ENCODE peak calls at places on chromosomes 12 and 14, in five cellular contexts. Q is keratinocyte; K is stimulated activated CD8-positive, alpha-beta memory T cell treated with anti-CD3 and anti-CD28 coated beads, Interleukin-7, amount 100 ng/mL, for 1 hour; P is kidney glomerular epithelial cell; C is Peyer's patch. M is an unnamed sample.

GRCh38 chr12:77324416-77324762 is 259.0 kb upstream of the E2F7 start:
- DNase-seq in Q (no peak), K (no peak), P (no peak), C (no peak), M (no peak)

GRCh38 chr12:51773145-51773869 is 75.2 kb downstream of the FIGNL2 start:
- DNase-seq in Q (peak; percentile 40), K (no peak), P (peak; percentile 29), C (no peak), M (no peak)

GRCh38 chr12:119804011-119804641 is 73.0 kb downstream of the CIT start:
- DNase-seq in Q (peak; percentile 46), K (no peak), P (peak; percentile 68), C (no peak), M (peak; percentile 87)

GRCh38 chr14:103434868-103435442 is 49.7 kb downstream of the MARK3 start:
- DNase-seq in Q (no peak), K (no peak), P (no peak), C (no peak), M (no peak)

GRCh38 chr14:90198541-90198940 is 57.8 kb upstream of the PSMC1 start:
- DNase-seq in Q (no peak), K (no peak), P (no peak), C (no peak), M (no peak)

GRCh38 chr12:9750276-9751203 is 10.2 kb downstream of the CD69 start:
- DNase-seq in Q (peak; percentile 28), K (no peak), P (peak; percentile 55), C (peak; percentile 67), M (peak; percentile 29)

GRCh38 chr12:20508362-20508761 is 140.0 kb downstream of the PDE3A start:
- DNase-seq in Q (no peak), K (no peak), P (no peak), C (no peak), M (no peak)

GRCh38 chr12:8018666-8019581 is 13.6 kb upstream of the FOXJ2 start:
- DNase-seq in Q (no peak), K (no peak), P (no peak), C (peak; percentile 31), M (no peak)

GRCh38 chr12:25322351-25322750 is 71.6 kb upstream of the KRAS start:
- DNase-seq in Q (no peak), K (no peak), P (no peak), C (no peak), M (no peak)

GRCh38 chr14:64405295-64405694 is 17.1 kb downstream of the MTHFD1 start:
- DNase-seq in Q (no peak), K (no peak), P (no peak), C (no peak), M (no peak)

GRCh38 chr14:70804556-70805162 is 4.7 kb downstream of the MAP3K9 start:
- DNase-seq in Q (no peak), K (no peak), P (no peak), C (no peak), M (no peak)

GRCh38 chr14:57818511-57818910 is 47.4 kb downstream of the SLC35F4 start:
- DNase-seq in Q (no peak), K (no peak), P (peak; percentile 55), C (no peak), M (no peak)

GRCh38 chr12:111091036-111091435 is 170.7 kb upstream of the MYL2 start:
- DNase-seq in Q (no peak), K (no peak), P (no peak), C (no peak), M (no peak)

GRCh38 chr12:7142057-7142644 is 12.0 kb downstream of the CLSTN3 start:
- DNase-seq in Q (no peak), K (peak; percentile 28), P (peak; percentile 35), C (peak; percentile 41), M (peak; percentile 43)

GRCh38 chr12:45762185-45763110 is 32.9 kb downstream of the ARID2 start:
- DNase-seq in Q (no peak), K (no peak), P (peak; percentile 42), C (no peak), M (no peak)

GRCh38 chr12:52391618-52392002 is 6.2 kb upstream of the KRT84 start:
- DNase-seq in Q (no peak), K (no peak), P (no peak), C (no peak), M (peak; percentile 77)

GRCh38 chr12:69266045-69266635 is 26.8 kb downstream of the CPSF6 start:
- DNase-seq in Q (no peak), K (no peak), P (no peak), C (no peak), M (no peak)

GRCh38 chr14:37343307-37344094 is 145.8 kb downstream of the MIPOL1 start:
- DNase-seq in Q (no peak), K (no peak), P (no peak), C (no peak), M (no peak)

GRCh38 chr14:37172024-37172869 is at the start of gene SLC25A21:
- DNase-seq in Q (peak; percentile 26), K (no peak), P (peak; percentile 71), C (no peak), M (peak; percentile 76)

GRCh38 chr14:36870776-36871175 is 209.1 kb downstream of the PAX9 start:
- DNase-seq in Q (no peak), K (no peak), P (no peak), C (no peak), M (no peak)

GRCh38 chr14:77051101-77051500 is 22.6 kb upstream of the IRF2BPL start:
- DNase-seq in Q (no peak), K (no peak), P (no peak), C (no peak), M (peak; percentile 89)

GRCh38 chr12:8687846-8688601 is 9.8 kb upstream of the RIMKLB start:
- DNase-seq in Q (peak; percentile 73), K (no peak), P (peak; percentile 95), C (no peak), M (peak; percentile 83)

GRCh38 chr12:64946132-64946829 is 121.8 kb downstream of the TBC1D30 start:
- DNase-seq in Q (no peak), K (no peak), P (no peak), C (no peak), M (peak; percentile 87)

GRCh38 chr14:77582511-77582910 is 33.9 kb downstream of the SPTLC2 start:
- DNase-seq in Q (no peak), K (no peak), P (no peak), C (no peak), M (no peak)

GRCh38 chr14:60085085-60085484 is 6.6 kb upstream of the PCNX4 start:
- DNase-seq in Q (no peak), K (no peak), P (no peak), C (no peak), M (no peak)

GRCh38 chr14:27995688-27996087 is 770.9 kb upstream of the FOXG1 start:
- DNase-seq in Q (no peak), K (no peak), P (no peak), C (no peak), M (no peak)

GRCh38 chr12:54415223-54415929 is 3.7 kb downstream of the ITGA5 start:
- DNase-seq in Q (no peak), K (no peak), P (no peak), C (no peak), M (no peak)

GRCh38 chr12:6970096-6970527 is 352 bp downstream of the PHB2 start:
- DNase-seq in Q (no peak), K (no peak), P (no peak), C (no peak), M (peak; percentile 46)

GRCh38 chr14:54048736-54049135 is 92.1 kb upstream of the BMP4 start:
- DNase-seq in Q (no peak), K (no peak), P (peak; percentile 33), C (no peak), M (no peak)

GRCh38 chr14:54692261-54692861 is 125.4 kb downstream of the SAMD4A start:
- DNase-seq in Q (no peak), K (no peak), P (no peak), C (no peak), M (no peak)

GRCh38 chr14:51023964-51024363 is 70.9 kb downstream of the TRIM9 start:
- DNase-seq in Q (no peak), K (no peak), P (no peak), C (no peak), M (no peak)

GRCh38 chr12:22802883-22803640 is 178.1 kb downstream of the ETNK1 start:
- DNase-seq in Q (no peak), K (no peak), P (no peak), C (no peak), M (no peak)

GRCh38 chr14:61940669-61941420 is 178.6 kb downstream of the SNAPC1 start:
- DNase-seq in Q (no peak), K (no peak), P (no peak), C (no peak), M (no peak)

GRCh38 chr12:121718653-121719239 is 6.2 kb downstream of the TMEM120B start:
- DNase-seq in Q (no peak), K (no peak), P (no peak), C (no peak), M (no peak)

GRCh38 chr14:89214221-89214965 is 202.6 kb downstream of the FOXN3 start:
- DNase-seq in Q (no peak), K (no peak), P (no peak), C (no peak), M (no peak)

GRCh38 chr12:52521175-52521574 is 981 bp upstream of the KRT5 start:
- DNase-seq in Q (peak; percentile 94), K (no peak), P (no peak), C (no peak), M (no peak)

GRCh38 chr14:61479746-61480502 is 158.5 kb downstream of the PRKCH start:
- DNase-seq in Q (no peak), K (no peak), P (no peak), C (no peak), M (no peak)

GRCh38 chr14:98984719-98985041 is 287.3 kb downstream of the BCL11B start:
- DNase-seq in Q (no peak), K (peak; percentile 36), P (no peak), C (peak; percentile 66), M (no peak)

GRCh38 chr14:106051790-106052189 is 525.4 kb downstream of the TMEM121 start:
- DNase-seq in Q (no peak), K (no peak), P (no peak), C (no peak), M (no peak)

M was measured in adrenal gland.